ENCODE peak calls at places on chromosomes 13 and 19, in seven cellular contexts. One of them, this sample, is unnamed.

GRCh38 chr13:106372199-106373160 is 163.0 kb downstream of the EFNB2 start:
- DNase-seq in activated B cell treated with CpG ODN at 0.5 μM for 24 hours: no peak
- DNase-seq in cardiac muscle cell: no peak
- DNase-seq in astrocyte of the spinal cord: peak; percentile 80
- DNase-seq in choroid plexus epithelial cell: peak; percentile 95
- DNase-seq in BJ: peak; percentile 52
- DNase-seq in brain microvascular endothelial cell: peak; percentile 63
- DNase-seq in this sample: peak; percentile 76

GRCh38 chr13:106492576-106493323 is 42.7 kb downstream of the EFNB2 start:
- DNase-seq in astrocyte of the spinal cord: no peak
- DNase-seq in choroid plexus epithelial cell: no peak
- DNase-seq in cardiac muscle cell: no peak
- DNase-seq in brain microvascular endothelial cell: no peak
- DNase-seq in BJ: no peak
- DNase-seq in activated B cell treated with CpG ODN at 0.5 μM for 24 hours: no peak
- DNase-seq in this sample: no peak

GRCh38 chr13:113862191-113862765 is 1.6 kb downstream of the GAS6 start:
- DNase-seq in cardiac muscle cell: no peak
- DNase-seq in brain microvascular endothelial cell: no peak
- DNase-seq in BJ: no peak
- DNase-seq in activated B cell treated with CpG ODN at 0.5 μM for 24 hours: no peak
- DNase-seq in astrocyte of the spinal cord: no peak
- DNase-seq in choroid plexus epithelial cell: no peak
- DNase-seq in this sample: no peak

GRCh38 chr19:765179-765738 is 14.3 kb downstream of the MISP start:
- DNase-seq in astrocyte of the spinal cord: no peak
- DNase-seq in cardiac muscle cell: no peak
- DNase-seq in BJ: no peak
- DNase-seq in choroid plexus epithelial cell: no peak
- DNase-seq in activated B cell treated with CpG ODN at 0.5 μM for 24 hours: no peak
- DNase-seq in brain microvascular endothelial cell: no peak
- DNase-seq in this sample: no peak

GRCh38 chr13:72820156-72820897 is 38.4 kb downstream of the PIBF1 start:
- DNase-seq in choroid plexus epithelial cell: peak; percentile 30
- DNase-seq in astrocyte of the spinal cord: peak; percentile 63
- DNase-seq in activated B cell treated with CpG ODN at 0.5 μM for 24 hours: no peak
- DNase-seq in BJ: no peak
- DNase-seq in cardiac muscle cell: no peak
- DNase-seq in brain microvascular endothelial cell: peak; percentile 42
- DNase-seq in this sample: peak; percentile 21

GRCh38 chr19:44955500-44956439 is 590 bp downstream of the CLPTM1 start:
- DNase-seq in choroid plexus epithelial cell: no peak
- DNase-seq in BJ: no peak
- DNase-seq in astrocyte of the spinal cord: no peak
- DNase-seq in activated B cell treated with CpG ODN at 0.5 μM for 24 hours: no peak
- DNase-seq in brain microvascular endothelial cell: no peak
- DNase-seq in cardiac muscle cell: peak; percentile 28
- DNase-seq in this sample: no peak

GRCh38 chr13:71499235-71499634 is 367.8 kb downstream of the DACH1 start:
- DNase-seq in choroid plexus epithelial cell: no peak
- DNase-seq in brain microvascular endothelial cell: no peak
- DNase-seq in astrocyte of the spinal cord: no peak
- DNase-seq in activated B cell treated with CpG ODN at 0.5 μM for 24 hours: no peak
- DNase-seq in BJ: no peak
- DNase-seq in cardiac muscle cell: no peak
- DNase-seq in this sample: no peak

GRCh38 chr19:3667037-3667638 is 33.1 kb downstream of the PIP5K1C start:
- DNase-seq in BJ: no peak
- DNase-seq in cardiac muscle cell: no peak
- DNase-seq in choroid plexus epithelial cell: no peak
- DNase-seq in activated B cell treated with CpG ODN at 0.5 μM for 24 hours: no peak
- DNase-seq in astrocyte of the spinal cord: no peak
- DNase-seq in brain microvascular endothelial cell: no peak
- DNase-seq in this sample: no peak

GRCh38 chr19:54521022-54521859 is 18.6 kb downstream of the LAIR2 start:
- DNase-seq in choroid plexus epithelial cell: no peak
- DNase-seq in astrocyte of the spinal cord: no peak
- DNase-seq in activated B cell treated with CpG ODN at 0.5 μM for 24 hours: no peak
- DNase-seq in BJ: no peak
- DNase-seq in cardiac muscle cell: no peak
- DNase-seq in brain microvascular endothelial cell: no peak
- DNase-seq in this sample: no peak

GRCh38 chr19:4034048-4035017 is 26.8 kb downstream of the PIAS4 start:
- DNase-seq in BJ: no peak
- DNase-seq in brain microvascular endothelial cell: no peak
- DNase-seq in astrocyte of the spinal cord: no peak
- DNase-seq in choroid plexus epithelial cell: no peak
- DNase-seq in cardiac muscle cell: no peak
- DNase-seq in activated B cell treated with CpG ODN at 0.5 μM for 24 hours: no peak
- DNase-seq in this sample: no peak

GRCh38 chr13:36696410-36696809 is 22.6 kb downstream of the SERTM1 start:
- DNase-seq in cardiac muscle cell: no peak
- DNase-seq in brain microvascular endothelial cell: no peak
- DNase-seq in choroid plexus epithelial cell: no peak
- DNase-seq in astrocyte of the spinal cord: no peak
- DNase-seq in activated B cell treated with CpG ODN at 0.5 μM for 24 hours: no peak
- DNase-seq in BJ: no peak
- DNase-seq in this sample: no peak

GRCh38 chr13:86757236-86757978 is 913.8 kb upstream of the SLITRK5 start:
- DNase-seq in activated B cell treated with CpG ODN at 0.5 μM for 24 hours: no peak
- DNase-seq in choroid plexus epithelial cell: peak; percentile 7
- DNase-seq in cardiac muscle cell: no peak
- DNase-seq in astrocyte of the spinal cord: peak; percentile 46
- DNase-seq in BJ: no peak
- DNase-seq in brain microvascular endothelial cell: no peak
- DNase-seq in this sample: no peak

GRCh38 chr13:54627973-54628372 is 1599.4 kb downstream of the OLFM4 start:
- DNase-seq in cardiac muscle cell: no peak
- DNase-seq in BJ: no peak
- DNase-seq in choroid plexus epithelial cell: no peak
- DNase-seq in astrocyte of the spinal cord: no peak
- DNase-seq in activated B cell treated with CpG ODN at 0.5 μM for 24 hours: no peak
- DNase-seq in brain microvascular endothelial cell: no peak
- DNase-seq in this sample: no peak

GRCh38 chr19:12789098-12789903 is 2.0 kb upstream of the JUNB start:
- DNase-seq in activated B cell treated with CpG ODN at 0.5 μM for 24 hours: no peak
- DNase-seq in cardiac muscle cell: no peak
- DNase-seq in brain microvascular endothelial cell: no peak
- DNase-seq in astrocyte of the spinal cord: peak; percentile 50
- DNase-seq in BJ: no peak
- DNase-seq in choroid plexus epithelial cell: peak; percentile 50
- DNase-seq in this sample: no peak

GRCh38 chr13:45916859-45917418 is 65.4 kb upstream of the SIAH3 start:
- DNase-seq in BJ: no peak
- DNase-seq in astrocyte of the spinal cord: no peak
- DNase-seq in activated B cell treated with CpG ODN at 0.5 μM for 24 hours: no peak
- DNase-seq in cardiac muscle cell: no peak
- DNase-seq in brain microvascular endothelial cell: no peak
- DNase-seq in choroid plexus epithelial cell: no peak
- DNase-seq in this sample: no peak

GRCh38 chr19:37309834-37310575 is 60.9 kb upstream of the ZNF527 start:
- DNase-seq in activated B cell treated with CpG ODN at 0.5 μM for 24 hours: no peak
- DNase-seq in BJ: no peak
- DNase-seq in cardiac muscle cell: peak; percentile 55
- DNase-seq in choroid plexus epithelial cell: no peak
- DNase-seq in brain microvascular endothelial cell: no peak
- DNase-seq in astrocyte of the spinal cord: no peak
- DNase-seq in this sample: no peak

GRCh38 chr13:48626726-48627451 is 26.8 kb upstream of the CYSLTR2 start:
- DNase-seq in BJ: no peak
- DNase-seq in activated B cell treated with CpG ODN at 0.5 μM for 24 hours: no peak
- DNase-seq in brain microvascular endothelial cell: peak; percentile 26
- DNase-seq in cardiac muscle cell: no peak
- DNase-seq in choroid plexus epithelial cell: peak; percentile 20
- DNase-seq in astrocyte of the spinal cord: no peak
- DNase-seq in this sample: no peak
- TF ChIP-seq CTCF in BJ: no peak
- TF ChIP-seq CTCF in activated B cell treated with CpG ODN at 0.5 μM for 24 hours: no peak
- TF ChIP-seq CTCF in brain microvascular endothelial cell: no peak
- TF ChIP-seq CTCF in cardiac muscle cell: no peak
- TF ChIP-seq CTCF in choroid plexus epithelial cell: no peak
- TF ChIP-seq CTCF in astrocyte of the spinal cord: no peak
- TF ChIP-seq CTCF in this sample: no peak

GRCh38 chr19:6794817-6795431 is 22.4 kb downstream of the VAV1 start:
- DNase-seq in astrocyte of the spinal cord: no peak
- DNase-seq in activated B cell treated with CpG ODN at 0.5 μM for 24 hours: no peak
- DNase-seq in BJ: no peak
- DNase-seq in choroid plexus epithelial cell: no peak
- DNase-seq in brain microvascular endothelial cell: no peak
- DNase-seq in cardiac muscle cell: no peak
- DNase-seq in this sample: no peak
- TF ChIP-seq CTCF in astrocyte of the spinal cord: no peak
- TF ChIP-seq CTCF in activated B cell treated with CpG ODN at 0.5 μM for 24 hours: no peak
- TF ChIP-seq CTCF in BJ: no peak
- TF ChIP-seq CTCF in choroid plexus epithelial cell: no peak
- TF ChIP-seq CTCF in brain microvascular endothelial cell: no peak
- TF ChIP-seq CTCF in cardiac muscle cell: no peak
- TF ChIP-seq CTCF in this sample: no peak

GRCh38 chr19:18073197-18073596 is 13.5 kb downstream of the IL12RB1 start:
- DNase-seq in brain microvascular endothelial cell: no peak
- DNase-seq in choroid plexus epithelial cell: no peak
- DNase-seq in cardiac muscle cell: no peak
- DNase-seq in activated B cell treated with CpG ODN at 0.5 μM for 24 hours: no peak
- DNase-seq in astrocyte of the spinal cord: no peak
- DNase-seq in BJ: no peak
- DNase-seq in this sample: no peak

GRCh38 chr19:18072335-18072734 is 14.4 kb downstream of the IL12RB1 start:
- DNase-seq in brain microvascular endothelial cell: no peak
- DNase-seq in activated B cell treated with CpG ODN at 0.5 μM for 24 hours: no peak
- DNase-seq in astrocyte of the spinal cord: no peak
- DNase-seq in choroid plexus epithelial cell: no peak
- DNase-seq in cardiac muscle cell: no peak
- DNase-seq in BJ: no peak
- DNase-seq in this sample: no peak

GRCh38 chr19:18069383-18069782 is 17.4 kb downstream of the IL12RB1 start:
- DNase-seq in BJ: no peak
- DNase-seq in cardiac muscle cell: no peak
- DNase-seq in astrocyte of the spinal cord: no peak
- DNase-seq in brain microvascular endothelial cell: no peak
- DNase-seq in choroid plexus epithelial cell: no peak
- DNase-seq in activated B cell treated with CpG ODN at 0.5 μM for 24 hours: no peak
- DNase-seq in this sample: no peak

GRCh38 chr19:18070181-18070580 is 16.6 kb downstream of the IL12RB1 start:
- DNase-seq in cardiac muscle cell: no peak
- DNase-seq in BJ: no peak
- DNase-seq in choroid plexus epithelial cell: no peak
- DNase-seq in astrocyte of the spinal cord: no peak
- DNase-seq in activated B cell treated with CpG ODN at 0.5 μM for 24 hours: no peak
- DNase-seq in brain microvascular endothelial cell: no peak
- DNase-seq in this sample: no peak

DNA sequence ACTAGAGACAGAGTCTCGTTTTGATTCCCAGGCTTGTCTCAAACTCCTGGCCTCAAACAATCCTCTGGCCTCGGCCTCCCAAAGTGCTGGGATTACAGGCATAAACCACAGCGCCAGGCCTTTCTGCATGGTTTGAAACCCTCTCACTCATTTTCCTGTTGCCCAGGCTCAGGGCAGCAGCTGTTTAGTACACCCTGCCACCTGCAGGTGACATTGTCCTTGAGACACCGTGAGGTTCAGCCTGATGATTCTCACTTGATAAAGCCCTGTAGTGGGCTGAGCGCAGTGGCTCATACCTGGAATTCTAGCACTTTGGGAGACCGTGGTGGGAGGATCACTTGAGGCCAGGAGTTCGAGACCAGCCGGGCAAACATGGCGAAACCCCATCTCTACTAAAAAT is 12.5 kb downstream of the IL12RB1 start:
- DNase-seq in activated B cell treated with CpG ODN at 0.5 μM for 24 hours: no peak
- DNase-seq in choroid plexus epithelial cell: no peak
- DNase-seq in BJ: no peak
- DNase-seq in brain microvascular endothelial cell: no peak
- DNase-seq in astrocyte of the spinal cord: no peak
- DNase-seq in cardiac muscle cell: no peak
- DNase-seq in this sample: no peak
- TF ChIP-seq CTCF in activated B cell treated with CpG ODN at 0.5 μM for 24 hours: no peak
- TF ChIP-seq CTCF in choroid plexus epithelial cell: peak; percentile 10
- TF ChIP-seq CTCF in BJ: peak; percentile 14
- TF ChIP-seq CTCF in brain microvascular endothelial cell: peak; percentile 25
- TF ChIP-seq CTCF in astrocyte of the spinal cord: no peak
- TF ChIP-seq CTCF in cardiac muscle cell: no peak
- TF ChIP-seq CTCF in this sample: no peak

GRCh38 chr19:49863254-49863934 is 4.0 kb downstream of the PNKP start:
- DNase-seq in cardiac muscle cell: no peak
- DNase-seq in astrocyte of the spinal cord: no peak
- DNase-seq in brain microvascular endothelial cell: no peak
- DNase-seq in choroid plexus epithelial cell: no peak
- DNase-seq in activated B cell treated with CpG ODN at 0.5 μM for 24 hours: no peak
- DNase-seq in BJ: no peak
- DNase-seq in this sample: no peak

GRCh38 chr19:49861541-49862410 is 5.6 kb downstream of the PNKP start:
- DNase-seq in activated B cell treated with CpG ODN at 0.5 μM for 24 hours: no peak
- DNase-seq in choroid plexus epithelial cell: no peak
- DNase-seq in brain microvascular endothelial cell: no peak
- DNase-seq in astrocyte of the spinal cord: no peak
- DNase-seq in cardiac muscle cell: no peak
- DNase-seq in BJ: no peak
- DNase-seq in this sample: no peak

GRCh38 chr19:49863935-49864320 is 3.4 kb downstream of the PNKP start:
- DNase-seq in cardiac muscle cell: no peak
- DNase-seq in activated B cell treated with CpG ODN at 0.5 μM for 24 hours: no peak
- DNase-seq in BJ: no peak
- DNase-seq in choroid plexus epithelial cell: no peak
- DNase-seq in brain microvascular endothelial cell: no peak
- DNase-seq in astrocyte of the spinal cord: no peak
- DNase-seq in this sample: no peak

GRCh38 chr19:49861127-49861526 is 6.2 kb downstream of the PNKP start:
- DNase-seq in choroid plexus epithelial cell: no peak
- DNase-seq in astrocyte of the spinal cord: no peak
- DNase-seq in brain microvascular endothelial cell: no peak
- DNase-seq in activated B cell treated with CpG ODN at 0.5 μM for 24 hours: no peak
- DNase-seq in cardiac muscle cell: no peak
- DNase-seq in BJ: no peak
- DNase-seq in this sample: no peak

DNA sequence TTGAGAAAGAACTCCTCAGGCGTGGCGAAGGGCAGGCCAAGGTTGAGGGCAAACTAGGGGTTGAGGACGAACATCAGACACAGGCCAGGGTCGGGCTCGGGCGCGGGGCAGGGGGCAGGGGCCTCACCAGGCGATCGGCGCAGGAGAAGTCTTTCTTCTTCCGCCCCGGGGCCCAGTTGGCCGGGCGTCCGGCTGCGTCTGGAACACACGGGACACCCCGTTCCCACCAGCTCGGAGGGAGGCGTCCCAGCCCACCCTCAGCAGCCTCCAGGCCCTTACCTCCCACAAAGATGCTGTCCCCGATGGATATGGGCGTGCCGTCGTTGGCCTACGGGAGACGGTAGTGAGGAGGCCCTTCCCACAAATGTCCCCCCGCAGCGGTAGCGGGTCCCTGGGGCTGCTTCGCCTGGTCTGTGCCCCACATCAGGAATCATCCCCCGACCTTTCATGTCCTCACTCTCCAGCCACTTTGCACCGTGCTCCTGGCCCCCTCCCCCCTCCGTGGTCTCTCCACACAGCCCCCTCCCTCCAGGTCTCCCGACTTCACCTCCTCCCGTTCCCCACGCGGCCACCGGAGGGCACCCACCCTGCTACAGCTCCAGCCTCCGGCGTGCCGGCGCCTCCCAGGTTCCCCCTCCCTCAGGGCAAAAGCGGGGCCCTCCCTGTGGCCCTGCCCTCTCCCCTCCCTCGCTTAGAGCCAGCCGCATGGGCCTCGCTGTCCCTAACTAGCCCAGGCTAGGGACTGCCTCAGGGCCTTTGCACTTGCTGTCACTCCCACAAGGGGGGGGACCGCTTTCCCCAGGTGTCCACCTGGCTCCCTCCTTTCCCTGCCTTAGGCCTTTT is 4.7 kb downstream of the PNKP start:
- DNase-seq in cardiac muscle cell: peak; percentile 60
- DNase-seq in activated B cell treated with CpG ODN at 0.5 μM for 24 hours: no peak
- DNase-seq in BJ: no peak
- DNase-seq in choroid plexus epithelial cell: no peak
- DNase-seq in brain microvascular endothelial cell: no peak
- DNase-seq in astrocyte of the spinal cord: no peak
- DNase-seq in this sample: no peak
- TF ChIP-seq CTCF in cardiac muscle cell: peak; percentile 35
- TF ChIP-seq CTCF in activated B cell treated with CpG ODN at 0.5 μM for 24 hours: no peak
- TF ChIP-seq CTCF in BJ: peak; percentile 39
- TF ChIP-seq CTCF in choroid plexus epithelial cell: peak; percentile 46
- TF ChIP-seq CTCF in brain microvascular endothelial cell: peak; percentile 64
- TF ChIP-seq CTCF in astrocyte of the spinal cord: peak; percentile 31
- TF ChIP-seq CTCF in this sample: peak; percentile 34

This sample was measured in AG09309.